ENCODE peak calls at places on chromosomes 16 and 17, in six cellular contexts. One of them, this sample, is unnamed.

GRCh38 chr17:59771093-59771492 is 63.6 kb downstream of the VMP1 start:
- DNase-seq in RWPE1: no peak
- DNase-seq in cardiac muscle cell: no peak
- DNase-seq in CD4-positive, alpha-beta T cell: no peak
- DNase-seq in fibroblast of lung: no peak
- DNase-seq in DND-41: no peak
- DNase-seq in this sample: no peak

GRCh38 chr16:85982563-85982939 is 83.6 kb downstream of the IRF8 start:
- DNase-seq in RWPE1: no peak
- DNase-seq in cardiac muscle cell: no peak
- DNase-seq in CD4-positive, alpha-beta T cell: no peak
- DNase-seq in fibroblast of lung: no peak
- DNase-seq in DND-41: no peak
- DNase-seq in this sample: no peak

GRCh38 chr17:247767-248166 is 66.3 kb upstream of the DOC2B start:
- DNase-seq in RWPE1: no peak
- DNase-seq in cardiac muscle cell: no peak
- DNase-seq in CD4-positive, alpha-beta T cell: no peak
- DNase-seq in fibroblast of lung: no peak
- DNase-seq in DND-41: no peak
- DNase-seq in this sample: no peak

GRCh38 chr17:38322156-38322779 is 21.5 kb downstream of the GPR179 start:
- DNase-seq in RWPE1: peak; percentile 70
- DNase-seq in cardiac muscle cell: peak; percentile 69
- DNase-seq in CD4-positive, alpha-beta T cell: peak; percentile 64
- DNase-seq in fibroblast of lung: peak; percentile 58
- DNase-seq in DND-41: peak; percentile 79
- DNase-seq in this sample: peak; percentile 63

GRCh38 chr17:12342609-12343248 is 322.1 kb downstream of the MAP2K4 start:
- DNase-seq in RWPE1: no peak
- DNase-seq in cardiac muscle cell: peak; percentile 21
- DNase-seq in CD4-positive, alpha-beta T cell: no peak
- DNase-seq in fibroblast of lung: peak; percentile 34
- DNase-seq in DND-41: peak; percentile 23
- DNase-seq in this sample: no peak

GRCh38 chr16:11056989-11057645 is 112.8 kb downstream of the CLEC16A start:
- DNase-seq in RWPE1: no peak
- DNase-seq in cardiac muscle cell: no peak
- DNase-seq in CD4-positive, alpha-beta T cell: no peak
- DNase-seq in fibroblast of lung: peak; percentile 66
- DNase-seq in DND-41: no peak
- DNase-seq in this sample: no peak

GRCh38 chr17:76735586-76736348 is 1.4 kb downstream of the SRSF2 start:
- DNase-seq in RWPE1: no peak
- DNase-seq in cardiac muscle cell: no peak
- DNase-seq in CD4-positive, alpha-beta T cell: no peak
- DNase-seq in fibroblast of lung: no peak
- DNase-seq in DND-41: no peak
- DNase-seq in this sample: no peak

GRCh38 chr16:11175850-11176341 is 80.1 kb downstream of the SOCS1 start:
- DNase-seq in RWPE1: no peak
- DNase-seq in cardiac muscle cell: no peak
- DNase-seq in CD4-positive, alpha-beta T cell: no peak
- DNase-seq in fibroblast of lung: no peak
- DNase-seq in DND-41: no peak
- DNase-seq in this sample: no peak

GRCh38 chr16:49497466-49497865 is 123.9 kb downstream of the C16orf78 start:
- DNase-seq in RWPE1: no peak
- DNase-seq in cardiac muscle cell: no peak
- DNase-seq in CD4-positive, alpha-beta T cell: no peak
- DNase-seq in fibroblast of lung: no peak
- DNase-seq in DND-41: no peak
- DNase-seq in this sample: no peak

GRCh38 chr16:89358030-89359005 is 132.0 kb downstream of the ANKRD11 start:
- DNase-seq in RWPE1: no peak
- DNase-seq in cardiac muscle cell: no peak
- DNase-seq in CD4-positive, alpha-beta T cell: peak; percentile 38
- DNase-seq in fibroblast of lung: no peak
- DNase-seq in DND-41: peak; percentile 83
- DNase-seq in this sample: no peak

GRCh38 chr16:29806641-29807425 is 504 bp downstream of the MAZ start:
- DNase-seq in RWPE1: peak; percentile 48
- DNase-seq in cardiac muscle cell: peak; percentile 62
- DNase-seq in CD4-positive, alpha-beta T cell: peak; percentile 49
- DNase-seq in fibroblast of lung: no peak
- DNase-seq in DND-41: peak; percentile 85
- DNase-seq in this sample: no peak

GRCh38 chr17:1232786-1233185 is 37.5 kb upstream of the BHLHA9 start:
- DNase-seq in RWPE1: no peak
- DNase-seq in cardiac muscle cell: no peak
- DNase-seq in CD4-positive, alpha-beta T cell: no peak
- DNase-seq in fibroblast of lung: peak; percentile 58
- DNase-seq in DND-41: no peak
- DNase-seq in this sample: no peak

GRCh38 chr16:69469807-69470561 is 45.6 kb downstream of the CYB5B start:
- DNase-seq in RWPE1: no peak
- DNase-seq in cardiac muscle cell: no peak
- DNase-seq in CD4-positive, alpha-beta T cell: no peak
- DNase-seq in fibroblast of lung: no peak
- DNase-seq in DND-41: no peak
- DNase-seq in this sample: no peak

GRCh38 chr16:71933913-71934696 is 38.8 kb downstream of the IST1 start:
- DNase-seq in RWPE1: no peak
- DNase-seq in cardiac muscle cell: no peak
- DNase-seq in CD4-positive, alpha-beta T cell: no peak
- DNase-seq in fibroblast of lung: peak; percentile 30
- DNase-seq in DND-41: no peak
- DNase-seq in this sample: no peak

GRCh38 chr17:10612957-10613744 is 44.0 kb downstream of the MYH3 start:
- DNase-seq in RWPE1: no peak
- DNase-seq in cardiac muscle cell: no peak
- DNase-seq in CD4-positive, alpha-beta T cell: no peak
- DNase-seq in fibroblast of lung: peak; percentile 75
- DNase-seq in DND-41: no peak
- DNase-seq in this sample: no peak

GRCh38 chr16:53714080-53715050 is 10.4 kb downstream of the FTO start:
- DNase-seq in RWPE1: no peak
- DNase-seq in cardiac muscle cell: no peak
- DNase-seq in CD4-positive, alpha-beta T cell: no peak
- DNase-seq in fibroblast of lung: peak; percentile 28
- DNase-seq in DND-41: no peak
- DNase-seq in this sample: no peak

GRCh38 chr17:79365361-79365760 is 245.5 kb downstream of the RBFOX3 start:
- DNase-seq in RWPE1: no peak
- DNase-seq in cardiac muscle cell: no peak
- DNase-seq in CD4-positive, alpha-beta T cell: no peak
- DNase-seq in fibroblast of lung: no peak
- DNase-seq in DND-41: no peak
- DNase-seq in this sample: no peak

GRCh38 chr16:35146723-35147458 is 1687.5 kb downstream of the TP53TG3F start:
- DNase-seq in RWPE1: no peak
- DNase-seq in cardiac muscle cell: no peak
- DNase-seq in CD4-positive, alpha-beta T cell: no peak
- DNase-seq in fibroblast of lung: no peak
- DNase-seq in DND-41: no peak
- DNase-seq in this sample: no peak

GRCh38 chr16:65837431-65837986 is 529.0 kb upstream of the CDH5 start:
- DNase-seq in RWPE1: no peak
- DNase-seq in cardiac muscle cell: no peak
- DNase-seq in CD4-positive, alpha-beta T cell: no peak
- DNase-seq in fibroblast of lung: no peak
- DNase-seq in DND-41: no peak
- DNase-seq in this sample: no peak

GRCh38 chr16:88375236-88376052 is 7.3 kb upstream of the ZNF469 start:
- DNase-seq in RWPE1: no peak
- DNase-seq in cardiac muscle cell: no peak
- DNase-seq in CD4-positive, alpha-beta T cell: no peak
- DNase-seq in fibroblast of lung: no peak
- DNase-seq in DND-41: no peak
- DNase-seq in this sample: no peak

GRCh38 chr17:33016920-33017319 is 25.3 kb downstream of the SPACA3 start:
- DNase-seq in RWPE1: no peak
- DNase-seq in cardiac muscle cell: no peak
- DNase-seq in CD4-positive, alpha-beta T cell: no peak
- DNase-seq in fibroblast of lung: no peak
- DNase-seq in DND-41: no peak
- DNase-seq in this sample: no peak

GRCh38 chr17:43854498-43854897 is 7.5 kb downstream of the CD300LG start:
- DNase-seq in RWPE1: no peak
- DNase-seq in cardiac muscle cell: no peak
- DNase-seq in CD4-positive, alpha-beta T cell: no peak
- DNase-seq in fibroblast of lung: no peak
- DNase-seq in DND-41: no peak
- DNase-seq in this sample: no peak

DNA sequence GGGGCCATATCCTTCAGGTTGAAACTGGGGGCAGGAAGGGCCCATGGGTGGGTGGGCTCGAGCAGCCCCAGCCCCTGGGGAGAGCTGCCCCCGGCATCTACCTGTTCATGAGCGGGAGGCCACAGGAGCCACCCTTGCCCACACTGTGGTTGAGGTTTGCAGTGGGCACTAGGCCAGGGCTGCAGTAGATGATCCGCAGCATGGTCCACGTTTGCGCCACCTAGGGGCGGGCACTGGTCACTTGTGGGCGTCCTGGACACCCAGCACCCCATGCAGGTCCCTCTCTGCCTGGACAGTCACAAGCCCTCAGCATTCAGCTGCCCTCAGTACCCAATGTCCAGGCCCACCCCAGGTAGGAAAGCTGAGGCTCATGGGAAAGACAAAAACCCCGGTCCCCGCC is 1.8 kb upstream of the JMJD8 start:
- DNase-seq in RWPE1: no peak
- DNase-seq in cardiac muscle cell: peak; percentile 52
- DNase-seq in CD4-positive, alpha-beta T cell: no peak
- DNase-seq in fibroblast of lung: peak; percentile 30
- DNase-seq in DND-41: no peak
- DNase-seq in this sample: no peak
- TF ChIP-seq CTCF in RWPE1: peak; percentile 61
- TF ChIP-seq CTCF in cardiac muscle cell: peak; percentile 44
- TF ChIP-seq CTCF in CD4-positive, alpha-beta T cell: no peak
- TF ChIP-seq CTCF in fibroblast of lung: peak; percentile 23
- TF ChIP-seq CTCF in DND-41: peak; percentile 51
- TF ChIP-seq CTCF in this sample: peak; percentile 52

DNA sequence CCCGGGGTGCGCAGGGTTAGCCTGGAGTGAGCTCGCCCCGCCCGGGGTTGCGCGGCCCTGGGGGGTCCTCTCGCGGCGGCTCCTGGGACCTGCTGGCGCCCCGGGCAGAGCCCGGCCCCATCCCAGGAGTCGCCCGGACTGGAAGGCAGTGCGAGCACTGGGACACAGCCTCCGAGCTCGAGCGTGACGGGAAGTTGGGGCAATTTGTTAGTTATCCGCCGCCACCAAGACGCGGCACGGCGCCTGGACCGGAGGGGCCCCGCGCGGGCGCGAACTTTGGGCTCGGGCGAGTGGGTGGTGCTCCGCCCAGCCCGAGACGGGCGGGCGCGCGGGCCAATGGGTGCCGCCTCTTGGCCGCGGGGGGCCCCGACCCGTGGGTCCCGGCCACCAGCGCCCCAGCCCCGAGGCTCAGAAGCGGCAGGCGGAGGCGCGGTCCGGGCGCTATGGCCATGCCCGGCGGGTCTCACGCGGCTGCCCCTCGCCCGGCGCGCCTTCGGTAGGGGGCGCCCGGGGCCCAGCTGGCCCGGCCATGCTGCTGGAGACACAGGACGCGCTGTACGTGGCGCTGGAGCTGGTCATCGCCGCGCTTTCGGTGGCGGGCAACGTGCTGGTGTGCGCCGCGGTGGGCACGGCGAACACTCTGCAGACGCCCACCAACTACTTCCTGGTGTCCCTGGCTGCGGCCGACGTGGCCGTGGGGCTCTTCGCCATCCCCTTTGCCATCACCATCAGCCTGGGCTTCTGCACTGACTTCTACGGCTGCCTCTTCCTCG is at the start of gene ADORA2B:
- DNase-seq in RWPE1: peak; percentile 71
- DNase-seq in cardiac muscle cell: peak; percentile 84
- DNase-seq in CD4-positive, alpha-beta T cell: peak; percentile 23
- DNase-seq in fibroblast of lung: peak; percentile 75
- DNase-seq in DND-41: no peak
- DNase-seq in this sample: peak; percentile 69
- TF ChIP-seq CTCF in RWPE1: peak; percentile 81
- TF ChIP-seq CTCF in cardiac muscle cell: peak; percentile 55
- TF ChIP-seq CTCF in CD4-positive, alpha-beta T cell: peak; percentile 26
- TF ChIP-seq CTCF in fibroblast of lung: peak; percentile 47
- TF ChIP-seq CTCF in DND-41: no peak
- TF ChIP-seq CTCF in this sample: peak; percentile 73

GRCh38 chr17:31858647-31859486 is at the start of gene COPRS:
- DNase-seq in RWPE1: peak; percentile 93
- DNase-seq in cardiac muscle cell: peak; percentile 93
- DNase-seq in CD4-positive, alpha-beta T cell: peak; percentile 77
- DNase-seq in fibroblast of lung: peak; percentile 87
- DNase-seq in DND-41: peak; percentile 77
- DNase-seq in this sample: peak; percentile 74
- TF ChIP-seq CTCF in RWPE1: no peak
- TF ChIP-seq CTCF in cardiac muscle cell: peak; percentile 11
- TF ChIP-seq CTCF in CD4-positive, alpha-beta T cell: no peak
- TF ChIP-seq CTCF in fibroblast of lung: no peak
- TF ChIP-seq CTCF in DND-41: no peak
- TF ChIP-seq CTCF in this sample: peak; percentile 12

GRCh38 chr17:70166571-70166970 is 2.8 kb upstream of the KCNJ2 start:
- DNase-seq in RWPE1: no peak
- DNase-seq in cardiac muscle cell: no peak
- DNase-seq in CD4-positive, alpha-beta T cell: no peak
- DNase-seq in fibroblast of lung: no peak
- DNase-seq in DND-41: no peak
- DNase-seq in this sample: no peak

GRCh38 chr17:70169707-70170597 is 620 bp downstream of the KCNJ2 start:
- DNase-seq in RWPE1: no peak
- DNase-seq in cardiac muscle cell: peak; percentile 13
- DNase-seq in CD4-positive, alpha-beta T cell: no peak
- DNase-seq in fibroblast of lung: peak; percentile 81
- DNase-seq in DND-41: no peak
- DNase-seq in this sample: no peak

GRCh38 chr17:70168979-70169706 is at the start of gene KCNJ2:
- DNase-seq in RWPE1: peak; percentile 82
- DNase-seq in cardiac muscle cell: peak; percentile 91
- DNase-seq in CD4-positive, alpha-beta T cell: peak; percentile 22
- DNase-seq in fibroblast of lung: peak; percentile 80
- DNase-seq in DND-41: no peak
- DNase-seq in this sample: peak; percentile 84

GRCh38 chr17:70171159-70171558 is 1.8 kb downstream of the KCNJ2 start:
- DNase-seq in RWPE1: no peak
- DNase-seq in cardiac muscle cell: no peak
- DNase-seq in CD4-positive, alpha-beta T cell: no peak
- DNase-seq in fibroblast of lung: no peak
- DNase-seq in DND-41: no peak
- DNase-seq in this sample: no peak

GRCh38 chr17:70168044-70168978 is 1.0 kb upstream of the KCNJ2 start:
- DNase-seq in RWPE1: no peak
- DNase-seq in cardiac muscle cell: peak; percentile 66
- DNase-seq in CD4-positive, alpha-beta T cell: no peak
- DNase-seq in fibroblast of lung: peak; percentile 80
- DNase-seq in DND-41: no peak
- DNase-seq in this sample: peak; percentile 30
- TF ChIP-seq CTCF in RWPE1: peak; percentile 72
- TF ChIP-seq CTCF in cardiac muscle cell: peak; percentile 75
- TF ChIP-seq CTCF in CD4-positive, alpha-beta T cell: no peak
- TF ChIP-seq CTCF in fibroblast of lung: peak; percentile 61
- TF ChIP-seq CTCF in DND-41: peak; percentile 35
- TF ChIP-seq CTCF in this sample: peak; percentile 73

This sample was measured in progenitor cell of endocrine pancreas.